ENCODE peak calls at places on chromosomes 4 and X, in ten cellular contexts. T is brain microvascular endothelial cell, O is IMR-90, Y is DND-41, X is fibroblast of the aortic adventitia, U is colonic mucosa, K is PC-3, Q is upper lobe of left lung, S is H9, P is Calu3. I is an unnamed sample.
A peak's percentile ranks its signal among the peaks of the same experiment; 100 is the strongest.

GRCh38 chrX:10603612-10604011 is 16.8 kb downstream of the MID1 start:
- DNase-seq in X (no peak), Y (no peak), P (no peak), T (no peak), O (no peak), S (no peak), Q (no peak), U (no peak), K (no peak), I (no peak)

GRCh38 chr4:65943076-65943475 is 272.8 kb upstream of the EPHA5 start:
- DNase-seq in S (peak; percentile 44), T (peak; percentile 92), Q (no peak), P (no peak), Y (no peak), O (no peak), X (peak; percentile 75), U (no peak), K (peak; percentile 96), I (no peak)

GRCh38 chr4:184000457-184001395 is 95.6 kb downstream of the STOX2 start:
- DNase-seq in K (no peak), T (no peak), X (no peak), Q (no peak), Y (no peak), U (no peak), S (no peak), P (peak; percentile 30), O (no peak), I (no peak)

GRCh38 chr4:122456228-122457106 is at the start of gene IL2:
- DNase-seq in X (no peak), O (no peak), K (no peak), Q (no peak), Y (no peak), T (no peak), S (no peak), U (no peak), P (no peak), I (no peak)

GRCh38 chr4:55503164-55503563 is 43.5 kb downstream of the CLOCK start:
- DNase-seq in Q (no peak), Y (no peak), P (no peak), K (peak; percentile 85), X (peak; percentile 63), O (peak; percentile 84), T (peak; percentile 36), U (no peak), S (no peak), I (no peak)

GRCh38 chr4:7005571-7005970 is 37.6 kb upstream of the TADA2B start:
- DNase-seq in T (no peak), P (no peak), O (no peak), Q (no peak), X (no peak), S (no peak), Y (no peak), K (no peak), U (no peak), I (no peak)

GRCh38 chr4:76821661-76822060 is 76.3 kb downstream of the SOWAHB start:
- DNase-seq in T (no peak), P (no peak), X (peak; percentile 62), O (peak; percentile 78), Q (no peak), K (no peak), S (no peak), U (no peak), Y (no peak), I (no peak)

GRCh38 chrX:108167211-108167872 is 75.8 kb downstream of the ATG4A start:
- DNase-seq in S (no peak), T (peak; percentile 70), Y (no peak), O (peak; percentile 29), Q (no peak), U (no peak), K (peak; percentile 73), P (peak; percentile 44), X (peak; percentile 66), I (no peak)

GRCh38 chr4:41750624-41751324 is 2.2 kb upstream of the PHOX2B start:
- DNase-seq in U (no peak), T (no peak), Q (peak; percentile 54), S (peak; percentile 67), O (no peak), Y (no peak), P (no peak), X (no peak), K (no peak), I (no peak)

GRCh38 chr4:106256190-106256589 is 59.8 kb downstream of the TBCK start:
- DNase-seq in T (no peak), Y (no peak), Q (peak; percentile 55), S (no peak), X (no peak), P (no peak), U (no peak), O (no peak), K (no peak), I (no peak)

GRCh38 chr4:142404191-142404611 is 441.9 kb downstream of the INPP4B start:
- DNase-seq in T (peak; percentile 77), Y (peak; percentile 17), K (peak; percentile 87), Q (no peak), O (peak; percentile 72), P (no peak), X (peak; percentile 71), U (no peak), S (no peak), I (no peak)

GRCh38 chr4:182434720-182435119 is 191.5 kb downstream of the TENM3 start:
- DNase-seq in K (no peak), O (no peak), Y (no peak), P (no peak), U (no peak), Q (no peak), X (no peak), S (no peak), T (no peak), I (no peak)

GRCh38 chr4:184824081-184824775 is 1.5 kb downstream of the ACSL1 start:
- DNase-seq in Y (no peak), T (no peak), Q (no peak), P (no peak), S (no peak), U (no peak), X (peak; percentile 39), K (peak; percentile 4), O (peak; percentile 20), I (no peak)

GRCh38 chr4:137267024-137267423 is 265.3 kb downstream of the PCDH18 start:
- DNase-seq in Q (no peak), Y (no peak), P (no peak), X (peak; percentile 94), T (peak; percentile 67), K (peak; percentile 24), U (no peak), O (peak; percentile 38), S (no peak), I (no peak)

GRCh38 chrX:87409113-87409841 is 108.3 kb upstream of the KLHL4 start:
- DNase-seq in K (peak; percentile 87), U (peak; percentile 18), X (peak; percentile 87), T (peak; percentile 78), P (peak; percentile 22), O (peak; percentile 24), S (no peak), Q (no peak), Y (no peak), I (no peak)

GRCh38 chr4:87839309-87839946 is 6.7 kb downstream of the MEPE start:
- DNase-seq in O (peak; percentile 49), Y (peak; percentile 8), S (no peak), X (peak; percentile 61), K (peak; percentile 45), T (peak; percentile 34), Q (no peak), P (no peak), U (no peak), I (no peak)

GRCh38 chr4:86522349-86522748 is 71.8 kb upstream of the PTPN13 start:
- DNase-seq in O (no peak), Y (no peak), P (no peak), U (no peak), Q (no peak), K (peak; percentile 37), X (peak; percentile 39), S (no peak), T (no peak), I (no peak)
- TF ChIP-seq CTCF in O (peak; percentile 39), Y (no peak), P (no peak), U (no peak), Q (no peak), K (peak; percentile 63), X (peak; percentile 42), S (no peak), T (no peak), I (no peak)

GRCh38 chr4:13933163-13933562 is 305.6 kb upstream of the BOD1L1 start:
- DNase-seq in Y (no peak), U (no peak), O (peak; percentile 77), K (no peak), Q (no peak), S (no peak), T (no peak), X (peak; percentile 52), P (no peak), I (no peak)
- TF ChIP-seq CTCF in Y (peak; percentile 5), U (no peak), O (peak; percentile 41), K (peak; percentile 8), Q (no peak), S (peak; percentile 44), T (peak; percentile 56), X (no peak), P (no peak), I (no peak)

DNA sequence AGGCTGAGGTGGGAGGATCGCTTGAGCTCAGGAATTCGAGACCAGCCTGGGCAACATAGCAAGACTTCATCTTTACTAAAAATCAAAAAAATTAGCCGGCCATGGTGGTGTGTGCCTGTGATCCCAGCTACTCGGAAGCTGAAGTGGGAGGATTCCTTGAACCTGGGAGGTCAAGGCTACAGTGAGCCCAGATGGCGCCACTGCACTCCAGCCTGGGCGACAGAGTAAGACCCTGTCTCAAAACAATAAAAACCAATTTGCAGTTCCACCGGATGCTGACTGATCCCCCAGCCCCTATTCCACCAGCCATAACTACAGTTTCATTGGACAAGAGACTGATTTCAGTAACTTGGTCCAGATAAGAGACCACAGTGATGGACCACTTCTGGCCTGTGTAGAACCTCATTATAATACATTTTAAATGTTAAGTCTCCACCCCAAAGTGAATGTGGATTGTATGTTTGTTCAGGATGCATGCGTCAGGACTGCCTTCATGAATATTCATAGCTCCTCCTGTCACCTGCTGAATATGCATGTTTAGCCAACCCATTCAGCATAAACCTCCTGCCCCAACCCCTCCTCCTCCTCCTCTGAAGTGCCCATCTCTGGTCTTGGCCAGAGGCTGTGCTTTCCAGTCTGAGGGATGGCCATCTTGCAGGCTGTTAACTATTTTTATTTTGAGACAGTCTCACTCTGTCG is 2.3 kb upstream of the SLBP start:
- DNase-seq in U (no peak), X (no peak), K (peak; percentile 41), P (no peak), Y (no peak), S (peak; percentile 67), T (no peak), O (no peak), Q (no peak), I (no peak)
- TF ChIP-seq CTCF in U (no peak), X (no peak), K (no peak), P (no peak), Y (no peak), S (peak; percentile 15), T (no peak), O (no peak), Q (no peak), I (no peak)

DNA sequence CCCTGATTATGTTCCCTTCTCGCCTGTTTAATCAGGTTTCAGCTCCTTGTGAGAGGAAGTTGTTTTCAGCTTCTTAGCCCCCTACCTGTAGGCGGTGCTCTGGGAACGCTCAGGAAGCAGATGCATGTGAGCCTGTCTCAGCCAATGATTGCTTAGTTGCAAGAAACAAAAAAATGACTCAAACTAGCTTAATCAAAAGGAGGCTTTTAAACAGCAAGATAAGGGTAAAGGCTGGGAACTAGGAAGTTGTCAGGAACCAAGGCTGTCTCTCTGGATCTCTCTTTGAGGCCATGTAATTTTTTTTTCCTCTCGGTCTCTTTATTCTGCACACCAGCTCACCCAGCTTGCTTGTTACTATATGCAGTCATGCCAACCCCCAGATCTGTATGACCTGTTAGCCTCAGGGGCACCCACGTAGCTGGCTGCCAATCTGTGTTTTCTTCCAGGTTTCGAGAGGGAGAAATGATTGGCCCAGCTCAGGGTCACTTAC is 109.1 kb downstream of the PTTG2 start:
- DNase-seq in K (peak; percentile 77), T (no peak), P (peak; percentile 64), O (peak; percentile 89), X (peak; percentile 94), Q (no peak), Y (no peak), U (peak; percentile 85), S (peak; percentile 65), I (no peak)
- TF ChIP-seq CTCF in K (peak; percentile 91), T (peak; percentile 70), P (peak; percentile 28), O (peak; percentile 79), X (peak; percentile 87), Q (no peak), Y (no peak), U (peak; percentile 42), S (peak; percentile 71), I (no peak)

I was measured in activated B cell treated with CpG ODN at 0.5 μM for 24 hours.